ENCODE peak calls at places on chromosomes 4 and X, in four cellular contexts. B is NCI-H1417, X is iris pigment epithelial cell, M is Caco-2. P is an unnamed sample.

GRCh38 chrX:15973941-15974340 is 119.3 kb upstream of the AP1S2 start:
- DNase-seq in M (no peak), X (no peak), B (peak; percentile 49), P (no peak)

GRCh38 chr4:19844436-19844835 is 407.3 kb upstream of the SLIT2 start:
- DNase-seq in X (peak; percentile 62), B (no peak), M (no peak), P (no peak)

GRCh38 chr4:117085185-117085701 is at the start of gene TRAM1L1:
- DNase-seq in X (peak; percentile 61), B (no peak), M (peak; percentile 65), P (peak; percentile 87)

GRCh38 chr4:34108456-34108855 is 2135.9 kb downstream of the ARAP2 start:
- DNase-seq in X (peak; percentile 68), B (no peak), M (no peak), P (no peak)

GRCh38 chr4:1043658-1044468 is 32.4 kb downstream of the FGFRL1 start:
- DNase-seq in X (peak; percentile 99), B (no peak), M (peak; percentile 80), P (no peak)

GRCh38 chrX:18895157-18895952 is 88.6 kb downstream of the PHKA2 start:
- DNase-seq in M (no peak), X (peak; percentile 34), B (no peak), P (no peak)

GRCh38 chrX:15143050-15143824 is 126.6 kb downstream of the ASB9 start:
- DNase-seq in M (peak; percentile 58), B (peak; percentile 26), X (peak; percentile 37), P (peak; percentile 9)

GRCh38 chr4:18106620-18107019 is 85.1 kb upstream of the LCORL start:
- DNase-seq in X (no peak), M (no peak), B (no peak), P (no peak)

GRCh38 chr4:141275834-141276233 is 55.1 kb downstream of the ZNF330 start:
- DNase-seq in B (no peak), M (no peak), X (peak; percentile 63), P (no peak)

GRCh38 chrX:109990582-109991276 is 12.2 kb upstream of the TMEM164 start:
- DNase-seq in B (no peak), M (no peak), X (no peak), P (no peak)

GRCh38 chrX:140507982-140508305 is 3.1 kb upstream of the SOX3 start:
- DNase-seq in B (no peak), X (no peak), M (no peak), P (no peak)

GRCh38 chr4:169200361-169201030 is 70.3 kb downstream of the SH3RF1 start:
- DNase-seq in X (no peak), B (no peak), M (no peak), P (no peak)

GRCh38 chrX:16573781-16574180 is 76.2 kb upstream of the S100G start:
- DNase-seq in B (no peak), X (peak; percentile 6), M (no peak), P (no peak)

GRCh38 chr4:87068591-87069021 is 133.8 kb downstream of the AFF1 start:
- DNase-seq in X (no peak), B (peak; percentile 90), M (no peak), P (no peak)

GRCh38 chrX:153551135-153551534 is 33.7 kb downstream of the ATP2B3 start:
- DNase-seq in M (no peak), B (no peak), X (peak; percentile 54), P (no peak)

GRCh38 chrX:154002215-154002719 is 17.4 kb downstream of the IRAK1 start:
- DNase-seq in X (peak; percentile 55), M (no peak), B (peak; percentile 89), P (peak; percentile 56)

GRCh38 chrX:39782276-39782675 is 315.5 kb downstream of the BCOR start:
- DNase-seq in M (no peak), X (no peak), B (no peak), P (no peak)

GRCh38 chr4:48665555-48666186 is 114.4 kb downstream of the FRYL start:
- DNase-seq in X (peak; percentile 29), M (no peak), B (no peak), P (no peak)

GRCh38 chr4:3223986-3224748 is 24.8 kb upstream of the MSANTD1 start:
- DNase-seq in X (no peak), M (no peak), B (no peak), P (no peak)

GRCh38 chrX:12844319-12844718 is 22.6 kb upstream of the TLR7 start:
- DNase-seq in B (no peak), M (no peak), X (no peak), P (no peak)

GRCh38 chr4:11005321-11005720 is 320.8 kb upstream of the CLNK start:
- DNase-seq in B (no peak), X (no peak), M (no peak), P (no peak)

GRCh38 chr4:85792576-85792975 is 317.6 kb downstream of the ARHGAP24 start:
- DNase-seq in X (no peak), M (no peak), B (no peak), P (no peak)

GRCh38 chrX:118780915-118781314 is 42.7 kb upstream of the ZCCHC12 start:
- DNase-seq in X (peak; percentile 11), B (no peak), M (no peak), P (no peak)

GRCh38 chrX:19863237-19864223 is 23.9 kb downstream of the SH3KBP1 start:
- DNase-seq in X (peak; percentile 50), M (no peak), B (no peak), P (no peak)

P was measured in SK-N-DZ.